ENCODE peak calls at places on chromosomes 1 and 21, in seven cellular contexts. A, W, R, S, L, J and T are unnamed samples.

GRCh38 chr1:75954594-75954993 is 22.4 kb upstream of the ASB17 start:
- DNase-seq in R (no peak), J (no peak), S (peak; percentile 78), A (no peak), L (peak; percentile 34), W (peak; percentile 44), T (no peak)

GRCh38 chr1:228463559-228464455 is 23.4 kb upstream of the RNF187 start:
- DNase-seq in W (no peak), R (peak; percentile 35), J (no peak), S (no peak), A (peak; percentile 47), L (peak; percentile 52), T (no peak)

GRCh38 chr1:167090289-167090942 is at the start of gene GPA33:
- DNase-seq in A (peak; percentile 60), L (no peak), J (peak; percentile 65), R (peak; percentile 52), S (no peak), W (no peak), T (no peak)

GRCh38 chr1:165862448-165862847 is 35.0 kb downstream of the UCK2 start:
- DNase-seq in R (no peak), S (no peak), J (no peak), W (no peak), A (no peak), L (no peak), T (no peak)

GRCh38 chr1:119554188-119554587 is 47.2 kb downstream of the HSD3B1 start:
- DNase-seq in L (peak; percentile 97), S (peak; percentile 74), A (no peak), R (no peak), W (no peak), J (no peak), T (peak; percentile 90)

GRCh38 chr1:229769809-229770208 is 143.8 kb downstream of the URB2 start:
- DNase-seq in S (no peak), J (no peak), A (no peak), R (no peak), L (no peak), W (no peak), T (no peak)

GRCh38 chr1:117655220-117655577 is 49.4 kb downstream of the TENT5C start:
- DNase-seq in R (no peak), J (no peak), A (no peak), L (peak; percentile 47), S (no peak), W (peak; percentile 87), T (no peak)

GRCh38 chr1:114122891-114123621 is 30.6 kb downstream of the SYT6 start:
- DNase-seq in A (no peak), J (no peak), R (no peak), S (peak; percentile 83), L (peak; percentile 6), W (peak; percentile 76), T (peak; percentile 24)

GRCh38 chr21:43759651-43760050 is 16.5 kb downstream of the CSTB start:
- DNase-seq in S (no peak), L (no peak), R (no peak), A (no peak), J (no peak), W (no peak), T (no peak)
- H3K27ac ChIP-seq in S (no peak overlapping the region), L (no peak overlapping the region), R (no peak overlapping the region), A (no peak overlapping the region), J (no peak overlapping the region), W (no peak overlapping the region), T (no peak overlapping the region)

DNA sequence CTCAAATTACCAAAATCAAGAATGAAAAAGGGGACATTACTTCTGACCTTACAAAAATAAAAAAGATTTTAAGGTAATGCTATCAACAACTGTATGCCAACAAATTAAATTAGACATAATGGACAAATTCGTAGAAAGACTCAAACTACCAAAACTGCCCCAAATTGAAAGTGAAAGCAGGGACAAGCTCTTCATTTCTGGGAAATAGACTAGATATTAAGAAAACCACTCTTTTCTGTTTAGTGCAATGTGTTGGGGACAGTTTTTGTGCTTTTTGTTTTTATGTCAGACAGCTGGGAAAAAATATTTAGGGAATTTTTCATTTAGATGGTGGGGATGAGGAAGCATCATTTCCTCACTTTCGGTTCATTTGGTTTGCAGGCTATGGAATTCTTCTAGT is 4.9 kb upstream of the GBP1 start:
- DNase-seq in S (no peak), A (peak; percentile 42), J (no peak), W (no peak), L (no peak), R (peak; percentile 29), T (no peak)
- H3K4me3 ChIP-seq in S (peak overlapping the region; percentile 20), A (peak overlapping the region; percentile 44), J (peak overlapping the region; percentile 36), W (peak overlapping the region; percentile 7), L (no peak overlapping the region), R (peak overlapping the region; percentile 53), T (no peak overlapping the region)

DNA sequence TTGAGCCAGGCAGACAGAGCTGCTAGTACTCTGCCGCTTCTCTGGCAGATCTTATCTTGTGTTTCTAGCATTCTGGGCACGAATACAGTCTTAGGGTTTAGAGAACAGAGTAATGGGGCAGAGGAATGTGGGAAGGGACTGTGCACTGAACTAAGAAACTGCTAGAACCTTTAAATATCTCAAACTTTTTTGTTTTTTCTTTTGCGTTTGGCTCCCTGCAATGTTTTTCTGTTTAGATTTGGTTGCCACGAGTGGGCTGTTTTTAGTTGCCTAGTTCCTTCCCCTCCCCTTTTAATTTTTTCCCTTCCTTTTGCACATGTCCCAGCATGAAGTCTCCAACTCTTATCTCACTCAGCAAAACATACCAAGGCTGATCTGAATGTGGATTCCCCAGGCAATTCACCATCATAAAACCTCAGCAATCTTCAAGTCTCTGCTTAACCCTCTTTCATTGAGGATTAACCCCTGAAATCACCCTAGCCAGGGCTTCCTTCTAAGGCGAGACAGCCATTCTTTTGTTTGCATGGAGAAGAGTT is 3.1 kb upstream of the ATF3 start:
- DNase-seq in S (peak; percentile 76), L (peak; percentile 15), W (no peak), R (no peak), A (no peak), J (no peak), T (no peak)
- H3K27me3 ChIP-seq in S (no peaks in the 10 kb centered on the region), L (peaks cover 75% of the 10 kb centered on the region), W (peaks cover 40% of the 10 kb centered on the region), R (peaks cover 37% of the 10 kb centered on the region), A (peaks cover 38% of the 10 kb centered on the region), J (peaks cover 48% of the 10 kb centered on the region), T (peaks cover 44% of the 10 kb centered on the region)

DNA sequence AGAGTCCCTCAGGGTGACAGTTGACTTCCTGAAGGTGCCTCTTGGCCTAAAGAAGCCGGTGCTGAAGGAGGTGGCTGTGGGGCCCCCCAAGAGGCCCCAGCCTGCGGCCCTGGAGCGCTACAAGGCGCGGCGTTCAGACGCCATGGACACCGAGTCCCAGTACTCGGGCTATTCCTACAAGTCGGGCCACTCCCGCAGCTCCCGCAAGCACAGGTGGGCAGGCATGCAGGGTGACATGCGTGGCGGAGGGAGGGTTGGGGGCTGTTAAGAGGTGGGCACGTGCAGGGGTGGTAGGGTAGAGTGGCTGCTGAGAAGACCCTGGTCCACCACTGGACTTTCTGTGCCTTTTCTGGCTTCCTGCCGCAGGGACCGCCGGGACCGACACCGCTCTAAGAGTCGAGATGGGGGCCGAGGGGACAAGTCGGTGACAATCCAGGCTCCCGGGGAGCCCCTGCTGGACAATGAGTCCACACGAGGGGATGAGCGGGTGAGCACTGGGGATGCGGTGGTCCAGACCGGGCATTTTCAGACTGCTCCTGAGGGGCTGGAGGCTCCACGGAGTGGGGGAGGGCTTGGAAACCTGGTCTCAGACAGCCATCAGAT is 15.4 kb downstream of the VANGL2 start:
- DNase-seq in J (no peak), R (no peak), S (no peak), L (no peak), W (no peak), A (no peak), T (no peak)
- H3K27ac ChIP-seq in J (no peak overlapping the region), R (no peak overlapping the region), S (no peak overlapping the region), L (peak overlapping the region; percentile 48), W (no peak overlapping the region), A (no peak overlapping the region), T (no peak overlapping the region)

GRCh38 chr1:41225495-41225894 is 16.6 kb downstream of the SCMH1 start:
- DNase-seq in A (no peak), L (no peak), R (no peak), S (no peak), J (no peak), W (no peak), T (no peak)
- H3K4me3 ChIP-seq in A (no peak overlapping the region), L (no peak overlapping the region), R (no peak overlapping the region), S (no peak overlapping the region), J (no peak overlapping the region), W (no peak overlapping the region), T (no peak overlapping the region)

DNA sequence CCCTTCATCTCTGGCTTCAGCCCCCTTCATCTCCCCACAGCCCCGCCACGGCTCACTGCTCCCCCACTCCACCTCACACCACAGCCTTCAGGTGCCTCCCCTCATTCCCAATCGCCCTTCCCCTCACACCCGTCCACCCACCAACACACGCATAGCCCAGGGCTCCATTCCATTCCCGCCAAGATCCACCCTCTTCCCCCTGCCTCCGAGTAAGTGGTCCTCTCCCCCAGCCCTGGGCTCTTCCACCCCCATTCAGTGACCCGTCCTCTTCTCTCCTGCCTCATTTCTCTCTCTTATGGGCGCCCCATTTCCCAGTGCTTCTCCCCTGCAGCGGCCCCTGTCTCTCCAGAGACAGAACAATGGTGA is 53.2 kb downstream of the VWA5B1 start:
- DNase-seq in S (no peak), W (no peak), A (no peak), R (no peak), L (no peak), J (no peak), T (no peak)
- H3K27me3 ChIP-seq in S (no peaks in the 10 kb centered on the region), W (no peaks in the 10 kb centered on the region), A (no peaks in the 10 kb centered on the region), R (peaks cover 4% of the 10 kb centered on the region), L (peaks cover 15% of the 10 kb centered on the region), J (no peaks in the 10 kb centered on the region), T (peaks cover 15% of the 10 kb centered on the region)

DNA sequence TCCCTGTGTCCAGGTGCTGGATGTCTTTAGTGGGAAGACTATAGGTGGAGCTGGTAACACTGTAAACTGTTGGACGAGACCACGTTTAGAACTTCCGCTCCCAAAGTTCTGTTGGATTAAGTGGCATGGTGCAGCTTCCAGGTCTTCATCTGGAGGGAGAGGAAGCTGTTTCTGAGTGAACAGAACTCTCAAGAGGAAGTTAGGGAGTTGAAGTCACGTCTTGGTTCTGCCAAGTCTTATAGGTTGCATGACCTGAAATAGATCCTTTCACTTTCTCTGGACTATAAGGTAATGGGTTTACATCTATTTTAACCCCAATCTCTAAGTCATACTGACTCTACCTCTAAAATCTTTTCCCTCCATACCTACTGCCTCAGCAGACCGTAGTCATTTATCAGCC is 97.4 kb upstream of the TNR start:
- DNase-seq in J (no peak), L (no peak), W (no peak), S (no peak), A (no peak), R (no peak), T (no peak)
- H3K27ac ChIP-seq in J (no peak overlapping the region), L (no peak overlapping the region), W (no peak overlapping the region), S (no peak overlapping the region), A (no peak overlapping the region), R (no peak overlapping the region), T (no peak overlapping the region)

GRCh38 chr1:169127305-169127704 is 20.8 kb downstream of the ATP1B1 start:
- DNase-seq in A (no peak), S (no peak), J (no peak), R (no peak), L (no peak), W (no peak), T (no peak)

GRCh38 chr1:169129109-169129789 is 22.8 kb downstream of the ATP1B1 start:
- DNase-seq in A (no peak), L (no peak), S (no peak), R (no peak), J (no peak), W (peak; percentile 90), T (peak; percentile 33)

GRCh38 chr1:169128565-169128964 is 22.1 kb downstream of the ATP1B1 start:
- DNase-seq in S (no peak), W (peak; percentile 57), J (no peak), R (no peak), L (no peak), A (no peak), T (no peak)

GRCh38 chr1:169124459-169124858 is 18.0 kb downstream of the ATP1B1 start:
- DNase-seq in S (no peak), W (peak; percentile 54), A (no peak), L (no peak), J (no peak), R (no peak), T (no peak)

GRCh38 chr1:169126335-169126734 is 19.8 kb downstream of the ATP1B1 start:
- DNase-seq in A (no peak), L (no peak), J (no peak), S (no peak), W (no peak), R (no peak), T (no peak)
- H3K4me3 ChIP-seq in A (no peak overlapping the region), L (no peak overlapping the region), J (no peak overlapping the region), S (no peak overlapping the region), W (no peak overlapping the region), R (no peak overlapping the region), T (no peak overlapping the region)